ENCODE peak calls at places on chromosome 3, in five cellular contexts. F, L, T, Q and U are unnamed samples.

GRCh38 chr3:33389908-33390307 is 50.3 kb downstream of the UBP1 start:
- DNase-seq in F (no peak), T (no peak), L (no peak), Q (no peak), U (no peak)

GRCh38 chr3:58560771-58561311 is 16.4 kb downstream of the FAM107A start:
- DNase-seq in L (peak; percentile 88), Q (peak; percentile 75), F (peak; percentile 88), T (no peak), U (no peak)

GRCh38 chr3:192229866-192230265 is 497.5 kb downstream of the FGF12 start:
- DNase-seq in L (peak; percentile 33), F (no peak), T (no peak), Q (no peak), U (no peak)

GRCh38 chr3:39668420-39668819 is 141.0 kb upstream of the MYRIP start:
- DNase-seq in F (peak; percentile 75), Q (peak; percentile 19), L (peak; percentile 27), T (peak; percentile 49), U (peak; percentile 11)

GRCh38 chr3:144770813-144771400 is 799.3 kb downstream of the DIPK2A start:
- DNase-seq in Q (peak; percentile 10), F (peak; percentile 65), T (no peak), L (peak; percentile 80), U (peak; percentile 35)

GRCh38 chr3:127671523-127672428 is 976 bp upstream of the ABTB1 start:
- DNase-seq in T (no peak), L (no peak), Q (no peak), F (peak; percentile 53), U (no peak)

GRCh38 chr3:87436781-87437543 is 160.6 kb upstream of the POU1F1 start:
- DNase-seq in Q (no peak), T (no peak), L (no peak), F (no peak), U (no peak)

GRCh38 chr3:8608791-8609171 is 35.8 kb downstream of the SSUH2 start:
- DNase-seq in L (no peak), T (no peak), Q (no peak), F (no peak), U (no peak)

GRCh38 chr3:116445291-116445841 is at the start of gene LSAMP:
- DNase-seq in L (peak; percentile 57), T (peak; percentile 3), Q (no peak), F (peak; percentile 82), U (peak; percentile 40)

GRCh38 chr3:16484216-16484615 is 29.3 kb downstream of the RFTN1 start:
- DNase-seq in L (peak; percentile 98), T (no peak), F (peak; percentile 66), Q (peak; percentile 65), U (no peak)

GRCh38 chr3:7000501-7000900 is 139.6 kb downstream of the GRM7 start:
- DNase-seq in T (no peak), Q (no peak), F (no peak), L (no peak), U (no peak)

GRCh38 chr3:71011565-71012287 is 571.8 kb downstream of the FOXP1 start:
- DNase-seq in Q (no peak), F (no peak), L (peak; percentile 27), T (no peak), U (no peak)

GRCh38 chr3:147215660-147216059 is 190.7 kb downstream of the ZIC4 start:
- DNase-seq in T (no peak), F (no peak), L (no peak), Q (no peak), U (no peak)

GRCh38 chr3:54358969-54359648 is 236.8 kb downstream of the CACNA2D3 start:
- DNase-seq in L (no peak), Q (no peak), T (no peak), F (no peak), U (peak; percentile 25)

GRCh38 chr3:15460891-15461524 is 33.6 kb downstream of the EAF1 start:
- DNase-seq in Q (no peak), T (no peak), L (no peak), F (no peak), U (no peak)

GRCh38 chr3:11568503-11569155 is 75.1 kb downstream of the VGLL4 start:
- DNase-seq in F (no peak), T (no peak), Q (peak; percentile 75), L (peak; percentile 88), U (no peak)

GRCh38 chr3:70110066-70110465 is 110.5 kb downstream of the SAMMSON start:
- DNase-seq in F (no peak), T (no peak), L (no peak), Q (no peak), U (no peak)

GRCh38 chr3:41991399-41991798 is 29.5 kb upstream of the ULK4 start:
- DNase-seq in L (no peak), T (no peak), F (no peak), Q (no peak), U (no peak)

GRCh38 chr3:128486692-128487537 is 6.1 kb downstream of the GATA2 start:
- DNase-seq in L (no peak), F (peak; percentile 63), Q (no peak), T (no peak), U (peak; percentile 67)

GRCh38 chr3:108293858-108294257 is 2.5 kb upstream of the HHLA2 start:
- DNase-seq in Q (no peak), F (no peak), T (no peak), L (no peak), U (no peak)

GRCh38 chr3:147422934-147423599 is 13.9 kb downstream of the ZIC1 start:
- DNase-seq in F (peak; percentile 64), L (no peak), Q (no peak), T (no peak), U (no peak)

GRCh38 chr3:134777341-134777740 is 17.7 kb upstream of the EPHB1 start:
- DNase-seq in L (no peak), Q (no peak), T (no peak), F (no peak), U (no peak)

GRCh38 chr3:73502609-73503560 is 121.9 kb downstream of the PDZRN3 start:
- DNase-seq in T (peak; percentile 49), F (peak; percentile 91), Q (peak; percentile 69), L (peak; percentile 93), U (peak; percentile 41)

GRCh38 chr3:87318609-87319008 is 42.2 kb upstream of the POU1F1 start:
- DNase-seq in L (no peak), F (peak; percentile 16), Q (no peak), T (no peak), U (no peak)

GRCh38 chr3:25589104-25589782 is 75.5 kb downstream of the TOP2B start:
- DNase-seq in L (no peak), F (no peak), Q (no peak), T (no peak), U (no peak)

GRCh38 chr3:56975562-56975961 is 84.9 kb upstream of the SPATA12 start:
- DNase-seq in F (no peak), Q (no peak), L (peak; percentile 74), T (no peak), U (no peak)

GRCh38 chr3:17915341-17915740 is 172.9 kb upstream of the TBC1D5 start:
- DNase-seq in L (no peak), F (no peak), T (no peak), Q (no peak), U (no peak)

GRCh38 chr3:133578548-133579191 is 5.2 kb downstream of the CDV3 start:
- DNase-seq in Q (no peak), F (peak; percentile 68), T (no peak), L (peak; percentile 67), U (no peak)

GRCh38 chr3:61985020-61985419 is 388.3 kb downstream of the FEZF2 start:
- DNase-seq in L (peak; percentile 54), Q (no peak), T (no peak), F (no peak), U (no peak)

GRCh38 chr3:122004123-122004522 is 17.9 kb downstream of the ILDR1 start:
- DNase-seq in Q (no peak), L (peak; percentile 4), F (no peak), T (no peak), U (no peak)

GRCh38 chr3:133670525-133670995 is 8.8 kb upstream of the TOPBP1 start:
- DNase-seq in F (no peak), L (no peak), T (no peak), Q (no peak), U (no peak)